ENCODE peak calls at places on chromosomes 5 and 9, in seven cellular contexts. W is T-helper 2 cell, B is GM04503, E is endothelial cell, R is adipocyte, O is 8988T, S is PC-3. L is an unnamed sample.
A peak's percentile ranks its signal among the peaks of the same experiment; 100 is the strongest.

GRCh38 chr9:127393680-127394079 is 3.3 kb upstream of the SLC2A8 start:
- DNase-seq in W (no peak), B (no peak), E (no peak), R (peak; percentile 71), O (no peak), S (peak; percentile 16), L (no peak)

GRCh38 chr9:86324308-86324707 is 29.9 kb downstream of the TUT7 start:
- DNase-seq in W (no peak), B (no peak), E (no peak), R (peak; percentile 85), O (no peak), S (no peak), L (no peak)

GRCh38 chr9:110156902-110157301 is 51.1 kb downstream of the C9orf152 start:
- DNase-seq in W (no peak), B (peak; percentile 90), E (no peak), R (peak; percentile 91), O (no peak), S (no peak), L (no peak)

GRCh38 chr5:96427823-96428222 is 5.2 kb downstream of the PCSK1 start:
- DNase-seq in W (no peak), B (no peak), E (peak; percentile 35), R (peak; percentile 23), O (no peak), S (no peak), L (no peak)

GRCh38 chr5:110258460-110258859 is 468.0 kb downstream of the TMEM232 start:
- DNase-seq in W (no peak), B (peak; percentile 30), E (no peak), R (peak; percentile 81), O (no peak), S (peak; percentile 63), L (no peak)

GRCh38 chr9:95580812-95581761 is 64.3 kb upstream of the PTCH1 start:
- DNase-seq in W (no peak), B (no peak), E (no peak), R (no peak), O (no peak), S (no peak), L (peak; percentile 35)

GRCh38 chr9:121281614-121282291 is 13.8 kb downstream of the GSN start:
- DNase-seq in W (no peak), B (no peak), E (no peak), R (peak; percentile 45), O (no peak), S (peak; percentile 93), L (no peak)

GRCh38 chr5:83197326-83197725 is 120.0 kb downstream of the XRCC4 start:
- DNase-seq in W (no peak), B (no peak), E (no peak), R (no peak), O (no peak), S (no peak), L (no peak)

GRCh38 chr5:151130922-151131891 is 26.4 kb downstream of the ANXA6 start:
- DNase-seq in W (no peak), B (no peak), E (no peak), R (no peak), O (no peak), S (peak; percentile 11), L (no peak)

GRCh38 chr5:144469106-144469505 is 298.4 kb downstream of the KCTD16 start:
- DNase-seq in W (no peak), B (no peak), E (no peak), R (peak; percentile 40), O (no peak), S (no peak), L (no peak)

GRCh38 chr5:50359187-50359586 is 81.9 kb downstream of the EMB start:
- DNase-seq in W (no peak), B (no peak), E (no peak), R (no peak), O (no peak), S (no peak), L (no peak)

GRCh38 chr9:92722386-92723298 is 42.0 kb downstream of the BICD2 start:
- DNase-seq in W (no peak), B (no peak), E (no peak), R (no peak), O (no peak), S (no peak), L (peak; percentile 2)

GRCh38 chr5:111892949-111893348 is 136.0 kb upstream of the NREP start:
- DNase-seq in W (no peak), B (peak; percentile 31), E (no peak), R (peak; percentile 44), O (no peak), S (no peak), L (no peak)

GRCh38 chr9:93666279-93666784 is 89.9 kb downstream of the PHF2 start:
- DNase-seq in W (no peak), B (no peak), E (no peak), R (no peak), O (no peak), S (no peak), L (no peak)

GRCh38 chr9:111759762-111760639 is 34.7 kb downstream of the SHOC1 start:
- DNase-seq in W (no peak), B (peak; percentile 66), E (peak; percentile 59), R (peak; percentile 90), O (no peak), S (peak; percentile 79), L (peak; percentile 56)

GRCh38 chr9:105976257-105976656 is 281.9 kb downstream of the TMEM38B start:
- DNase-seq in W (no peak), B (no peak), E (no peak), R (no peak), O (no peak), S (no peak), L (no peak)

GRCh38 chr5:61964199-61964598 is 341.8 kb upstream of the KIF2A start:
- DNase-seq in W (no peak), B (peak; percentile 5), E (no peak), R (peak; percentile 54), O (no peak), S (peak; percentile 28), L (no peak)

GRCh38 chr5:97142521-97143254 is at the start of gene LIX1:
- DNase-seq in W (no peak), B (peak; percentile 3), E (peak; percentile 29), R (peak; percentile 79), O (no peak), S (peak; percentile 63), L (peak; percentile 74)

GRCh38 chr9:133334161-133334560 is 1.8 kb downstream of the SURF6 start:
- DNase-seq in W (no peak), B (no peak), E (no peak), R (no peak), O (no peak), S (peak; percentile 28), L (no peak)

GRCh38 chr5:125311743-125312142 is 565.3 kb upstream of the ZNF608 start:
- DNase-seq in W (no peak), B (peak; percentile 75), E (no peak), R (peak; percentile 81), O (peak; percentile 10), S (peak; percentile 86), L (no peak)

GRCh38 chr5:77999013-77999798 is 223.1 kb upstream of the TBCA start:
- DNase-seq in W (no peak), B (no peak), E (no peak), R (no peak), O (no peak), S (no peak), L (no peak)

GRCh38 chr5:35213608-35214007 is 16.7 kb downstream of the PRLR start:
- DNase-seq in W (no peak), B (no peak), E (no peak), R (no peak), O (no peak), S (peak; percentile 85), L (no peak)

GRCh38 chr5:14009575-14009974 is 65.1 kb upstream of the DNAH5 start:
- DNase-seq in W (no peak), B (no peak), E (no peak), R (no peak), O (no peak), S (peak; percentile 68), L (no peak)

GRCh38 chr5:35230043-35230611 is at the start of gene PRLR:
- DNase-seq in W (no peak), B (no peak), E (peak; percentile 18), R (peak; percentile 75), O (peak; percentile 21), S (peak; percentile 21), L (peak; percentile 43)

GRCh38 chr9:131237931-131238401 is 38.3 kb downstream of the FAM78A start:
- DNase-seq in W (peak; percentile 72), B (peak; percentile 59), E (peak; percentile 34), R (peak; percentile 78), O (no peak), S (peak; percentile 8), L (peak; percentile 60)

GRCh38 chr9:79482078-79482477 is 89.7 kb upstream of the TLE4 start:
- DNase-seq in W (no peak), B (no peak), E (no peak), R (peak; percentile 27), O (no peak), S (no peak), L (no peak)

GRCh38 chr9:105052346-105052745 is 124.4 kb upstream of the ABCA1 start:
- DNase-seq in W (no peak), B (no peak), E (no peak), R (no peak), O (no peak), S (no peak), L (no peak)

GRCh38 chr5:66180282-66180955 is 36.3 kb downstream of the SREK1 start:
- DNase-seq in W (no peak), B (no peak), E (no peak), R (peak; percentile 24), O (no peak), S (no peak), L (no peak)

GRCh38 chr9:135471751-135472640 is 7.6 kb upstream of the PPP1R26 start:
- DNase-seq in W (no peak), B (no peak), E (no peak), R (no peak), O (no peak), S (no peak), L (no peak)

GRCh38 chr9:101706261-101706798 is 32.1 kb downstream of the GRIN3A start:
- DNase-seq in W (no peak), B (no peak), E (no peak), R (no peak), O (no peak), S (no peak), L (peak; percentile 92)

GRCh38 chr5:161847896-161848510 is at the start of gene GABRA1:
- DNase-seq in W (no peak), B (no peak), E (peak; percentile 53), R (no peak), O (no peak), S (no peak), L (no peak)

GRCh38 chr5:139495644-139496435 is 13.3 kb upstream of the STING1 start:
- DNase-seq in W (no peak), B (no peak), E (no peak), R (peak; percentile 24), O (no peak), S (peak; percentile 77), L (no peak)

GRCh38 chr5:51500-51823 is 40.5 kb upstream of the PLEKHG4B start:
- DNase-seq in W (no peak), B (no peak), E (no peak), R (no peak), O (no peak), S (no peak), L (no peak)

GRCh38 chr5:93915142-93915553 is 173.7 kb upstream of the POU5F2 start:
- DNase-seq in W (no peak), B (peak; percentile 8), E (no peak), R (peak; percentile 71), O (no peak), S (peak; percentile 77), L (no peak)

GRCh38 chr9:6782981-6783380 is 25.2 kb downstream of the KDM4C start:
- DNase-seq in W (no peak), B (no peak), E (no peak), R (no peak), O (no peak), S (no peak), L (no peak)

GRCh38 chr9:133734600-133735414 is 3.3 kb downstream of the SARDH start:
- DNase-seq in W (no peak), B (no peak), E (no peak), R (no peak), O (no peak), S (no peak), L (no peak)

GRCh38 chr5:74526111-74526510 is 114.4 kb downstream of the ENC1 start:
- DNase-seq in W (no peak), B (no peak), E (no peak), R (no peak), O (no peak), S (no peak), L (no peak)

GRCh38 chr5:154331267-154331666 is 114.5 kb upstream of the SAP30L start:
- DNase-seq in W (no peak), B (no peak), E (no peak), R (no peak), O (no peak), S (no peak), L (no peak)